ENCODE peak calls at places on chromosomes 13 and 19, in seven cellular contexts. U, A, Q, X, B, S and N are unnamed samples.

GRCh38 chr13:19984430-19985218 is 26.1 kb downstream of the ZMYM2 start:
- DNase-seq in A (no peak), Q (no peak), B (no peak), S (no peak), X (peak), U (no peak), N (no peak)

GRCh38 chr13:68347220-68347619 is 1117.1 kb upstream of the PCDH9 start:
- DNase-seq in B (no peak), S (no peak), X (no peak), A (no peak), U (no peak), Q (no peak), N (no peak)

GRCh38 chr19:31406106-31406505 is 56.9 kb upstream of the TSHZ3 start:
- DNase-seq in A (no peak), B (no peak), X (no peak), U (no peak), Q (no peak), S (no peak), N (no peak)

GRCh38 chr13:75437582-75438318 is 44.2 kb downstream of the TBC1D4 start:
- DNase-seq in A (no peak), S (no peak), X (no peak), Q (no peak), B (no peak), U (no peak), N (no peak)

GRCh38 chr13:83453723-83454122 is 428.6 kb downstream of the SLITRK1 start:
- DNase-seq in A (no peak), B (no peak), X (no peak), U (no peak), Q (no peak), S (no peak), N (no peak)

GRCh38 chr19:13056052-13056660 is 46.5 kb downstream of the LYL1 start:
- DNase-seq in A (peak), B (no peak), U (peak), S (peak), X (no peak), Q (peak), N (no peak)

GRCh38 chr13:22625691-22626090 is 555.1 kb upstream of the SGCG start:
- DNase-seq in Q (no peak), X (no peak), B (no peak), U (no peak), A (no peak), S (no peak), N (no peak)

GRCh38 chr13:106153041-106153440 is 382.4 kb downstream of the EFNB2 start:
- DNase-seq in S (no peak), U (no peak), X (no peak), B (no peak), Q (no peak), A (no peak), N (no peak)

GRCh38 chr13:66469745-66470144 is 760.4 kb downstream of the PCDH9 start:
- DNase-seq in B (no peak), X (no peak), S (no peak), Q (no peak), U (no peak), A (no peak), N (no peak)

GRCh38 chr19:33456076-33456844 is 65.3 kb downstream of the PEPD start:
- DNase-seq in S (no peak), X (no peak), B (no peak), U (no peak), A (no peak), Q (no peak), N (no peak)

GRCh38 chr13:102580552-102581169 is 16.1 kb upstream of the TPP2 start:
- DNase-seq in S (no peak), Q (no peak), U (peak), B (no peak), X (no peak), A (no peak), N (no peak)

GRCh38 chr13:104635879-104636278 is 1569.7 kb upstream of the SLC10A2 start:
- DNase-seq in B (no peak), S (no peak), U (no peak), Q (no peak), A (no peak), X (no peak), N (no peak)

GRCh38 chr19:51751655-51752054 is at the start of gene FPR1:
- DNase-seq in B (no peak), X (no peak), A (no peak), Q (no peak), U (no peak), S (no peak), N (no peak)

GRCh38 chr19:29620931-29621351 is 14.9 kb downstream of the POP4 start:
- DNase-seq in Q (no peak), X (no peak), S (no peak), U (no peak), B (no peak), A (no peak), N (no peak)

GRCh38 chr13:46495066-46495465 is 57.9 kb upstream of the LRCH1 start:
- DNase-seq in S (no peak), X (no peak), U (no peak), A (no peak), Q (no peak), B (no peak), N (no peak)

GRCh38 chr19:40381321-40381720 is 8.7 kb downstream of the HIPK4 start:
- DNase-seq in S (no peak), A (no peak), X (no peak), B (no peak), Q (no peak), U (no peak), N (no peak)

GRCh38 chr19:41563847-41564514 is 12.0 kb upstream of the CEACAM21 start:
- DNase-seq in U (no peak), S (no peak), A (no peak), X (no peak), Q (no peak), B (no peak), N (no peak)

GRCh38 chr13:113854238-113855011 is 9.5 kb downstream of the GAS6 start:
- DNase-seq in Q (no peak), A (peak), S (peak), B (no peak), X (no peak), U (no peak), N (no peak)

GRCh38 chr13:101875717-101876393 is 423.4 kb downstream of the ITGBL1 start:
- DNase-seq in X (no peak), B (no peak), Q (no peak), S (no peak), U (peak), A (no peak), N (no peak)

GRCh38 chr19:50705422-50706019 is 14.1 kb downstream of the SHANK1 start:
- DNase-seq in S (no peak), Q (no peak), U (no peak), B (no peak), X (peak), A (peak), N (peak)

DNA sequence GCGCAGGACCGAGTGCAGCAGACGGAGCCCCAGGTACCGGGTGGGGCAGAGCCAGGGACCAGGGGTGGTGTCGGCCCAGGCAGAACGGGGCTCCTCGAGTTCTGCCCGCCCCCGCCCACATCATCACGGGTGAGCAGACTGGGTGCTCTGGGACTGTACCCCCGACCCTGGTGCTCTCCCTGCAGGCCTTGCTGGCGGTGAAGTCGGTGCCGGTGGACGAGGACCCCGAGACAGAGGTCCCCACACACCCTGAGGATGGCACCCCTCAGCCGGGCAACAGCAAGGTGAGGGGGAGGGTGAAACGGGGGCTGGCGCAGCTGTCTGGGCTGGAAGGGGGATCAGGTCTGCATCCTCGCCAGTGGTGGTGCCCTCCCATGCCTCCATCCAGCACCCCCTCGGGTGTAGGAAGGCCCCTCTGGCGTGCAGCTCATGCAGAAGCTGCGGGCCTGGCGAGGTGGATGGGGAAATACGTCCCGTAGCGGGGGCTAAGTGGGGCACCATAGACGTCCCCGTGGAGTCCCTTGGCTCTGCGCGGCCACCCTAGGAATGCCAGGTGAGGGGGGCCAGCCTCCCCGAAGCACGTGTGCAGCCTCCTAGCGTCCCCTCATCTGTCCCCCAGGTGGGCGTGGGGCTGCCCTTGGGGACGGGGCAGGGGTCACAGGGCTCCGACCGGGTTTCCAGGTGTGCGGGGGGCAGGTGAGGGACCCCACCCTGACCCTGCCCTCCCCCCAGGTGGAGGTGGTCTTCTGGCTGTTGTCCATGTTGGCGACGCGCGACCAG is 6.4 kb downstream of the APC2 start:
- DNase-seq in A (no peak), X (no peak), U (no peak), B (no peak), S (no peak), Q (no peak), N (no peak)
- TF ChIP-seq POLR2AphosphoS5 in A (no peak), X (no peak), U (no peak), B (no peak), S (no peak), Q (no peak), N (no peak)

GRCh38 chr19:18450934-18451836 is 13.3 kb upstream of the ISYNA1 start:
- DNase-seq in B (no peak), Q (peak), X (no peak), S (peak), U (peak), A (peak), N (peak)
- TF ChIP-seq POLR2AphosphoS5 in B (no peak), Q (peak), X (no peak), S (peak), U (peak), A (no peak), N (no peak)

DNA sequence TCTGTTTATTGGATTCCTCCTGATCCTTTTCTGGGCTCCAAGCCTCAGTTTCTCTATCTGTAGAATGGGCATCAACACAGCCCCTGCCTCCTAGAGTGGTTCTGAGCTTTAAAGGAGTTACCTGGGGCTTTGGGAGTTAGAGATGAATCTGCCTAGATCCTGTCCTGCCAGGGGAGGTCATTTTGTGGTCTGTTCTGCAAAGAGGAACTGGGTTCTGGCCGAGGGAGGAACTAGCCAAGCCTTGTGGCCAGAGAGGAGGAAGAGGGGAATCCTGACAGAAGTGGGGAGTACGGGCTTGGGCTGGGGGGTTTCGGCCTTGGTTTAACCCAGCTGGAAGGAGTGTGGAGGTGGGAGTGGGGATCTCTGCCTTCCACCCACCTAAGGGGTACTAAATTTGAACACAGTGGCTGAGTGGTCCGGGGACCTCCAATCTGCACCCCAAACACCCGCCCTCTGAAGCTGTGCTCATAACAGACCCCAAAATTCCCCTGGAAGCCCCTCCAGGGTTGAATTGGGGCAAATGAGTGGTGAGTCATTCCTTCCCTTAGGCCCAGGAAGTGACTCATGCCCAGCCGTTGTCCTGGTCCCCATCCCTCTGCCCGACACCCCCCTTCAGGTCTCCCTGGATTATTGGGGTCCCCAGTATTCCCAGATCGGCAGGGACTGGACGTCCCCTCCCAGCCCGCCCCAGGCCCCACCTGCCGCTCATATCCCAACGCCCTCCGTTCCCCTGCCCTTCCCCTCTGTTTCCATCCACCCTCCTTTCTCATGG is 2.8 kb downstream of the ADGRE5 start:
- DNase-seq in S (no peak), A (no peak), X (no peak), U (no peak), Q (no peak), B (no peak), N (no peak)
- TF ChIP-seq POLR2AphosphoS5 in S (no peak), A (no peak), X (peak), U (no peak), Q (peak), B (no peak), N (peak)

GRCh38 chr13:73462241-73462640 is 403.4 kb downstream of the KLF5 start:
- DNase-seq in B (no peak), S (no peak), Q (no peak), A (no peak), X (no peak), U (no peak), N (no peak)

GRCh38 chr13:73465629-73465974 is 406.8 kb downstream of the KLF5 start:
- DNase-seq in Q (no peak), X (no peak), S (no peak), A (no peak), U (no peak), B (no peak), N (no peak)

GRCh38 chr13:73464758-73465628 is 406.2 kb downstream of the KLF5 start:
- DNase-seq in Q (no peak), X (no peak), A (no peak), S (no peak), U (peak), B (no peak), N (no peak)

GRCh38 chr13:73466561-73466960 is 407.8 kb downstream of the KLF5 start:
- DNase-seq in Q (no peak), U (no peak), S (no peak), A (no peak), X (no peak), B (no peak), N (no peak)

DNA sequence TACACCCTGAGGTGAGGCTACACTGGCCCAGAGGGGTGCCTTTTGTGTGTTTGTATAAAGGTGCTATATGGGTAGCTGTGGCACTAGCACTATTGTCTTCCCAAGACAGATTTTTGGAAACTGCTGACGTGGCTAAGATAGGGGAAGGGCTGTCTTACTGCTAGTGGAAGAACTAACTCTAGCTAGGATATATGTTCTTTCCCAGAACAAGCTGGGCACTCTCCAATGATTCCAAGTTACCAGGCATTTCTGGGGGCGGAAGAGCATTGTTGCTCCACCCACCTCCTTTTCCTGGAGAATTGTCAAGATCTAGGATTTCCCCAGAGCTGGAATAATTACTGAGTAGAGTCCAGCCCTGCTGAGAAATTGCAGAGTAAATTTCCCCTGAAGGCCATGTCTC is 408.3 kb downstream of the KLF5 start:
- DNase-seq in S (no peak), A (no peak), U (no peak), Q (no peak), X (no peak), B (no peak), N (no peak)
- TF ChIP-seq POLR2AphosphoS5 in S (no peak), A (no peak), U (no peak), Q (no peak), X (no peak), B (no peak), N (no peak)

GRCh38 chr13:80000679-80001509 is 340.0 kb downstream of the SPRY2 start:
- DNase-seq in U (no peak), X (no peak), S (no peak), A (no peak), B (no peak), Q (no peak), N (no peak)
- TF ChIP-seq POLR2AphosphoS5 in U (no peak), X (no peak), S (no peak), A (no peak), B (no peak), Q (no peak), N (no peak)

GRCh38 chr19:7515471-7516226 is at the start of gene ZNF358:
- DNase-seq in X (no peak), Q (peak), S (peak), U (peak), A (peak), B (no peak), N (peak)
- TF ChIP-seq POLR2AphosphoS5 in X (no peak), Q (no peak), S (no peak), U (no peak), A (peak), B (no peak), N (no peak)

DNA sequence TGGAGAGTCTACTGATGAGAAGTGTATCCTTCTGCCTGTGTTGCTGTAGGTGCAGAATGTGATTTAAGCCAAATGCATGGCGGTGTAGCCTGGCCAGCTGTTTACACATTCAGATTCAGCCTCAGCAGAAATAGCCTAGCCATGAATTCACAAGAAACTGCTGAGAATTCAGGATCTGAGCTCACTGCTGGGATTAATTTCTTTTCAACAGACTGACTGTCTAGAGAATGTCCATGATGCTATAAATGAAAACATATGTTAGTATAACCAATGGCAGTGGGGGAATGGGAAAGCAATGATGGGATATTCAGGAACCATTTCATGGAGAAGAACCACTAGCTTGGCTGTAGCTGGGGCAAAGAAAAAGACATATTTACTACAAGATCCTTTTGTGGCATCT is 77.5 kb upstream of the RNF113B start:
- DNase-seq in B (no peak), X (no peak), A (no peak), U (no peak), S (no peak), Q (no peak), N (no peak)
- TF ChIP-seq POLR2AphosphoS5 in B (no peak), X (no peak), A (no peak), U (no peak), S (no peak), Q (no peak), N (no peak)

GRCh38 chr13:50400930-50401553 is 385.8 kb downstream of the KCNRG start:
- DNase-seq in U (no peak), Q (no peak), B (no peak), A (no peak), S (no peak), X (no peak), N (no peak)
- TF ChIP-seq POLR2AphosphoS5 in U (no peak), Q (no peak), B (no peak), A (no peak), S (no peak), X (no peak), N (no peak)

GRCh38 chr19:56393119-56394012 is at the start of gene ZNF582:
- DNase-seq in X (peak), Q (peak), B (no peak), U (peak), S (peak), A (peak), N (peak)
- TF ChIP-seq POLR2AphosphoS5 in X (peak), Q (peak), B (peak), U (peak), S (peak), A (peak), N (peak)